ENCODE peak calls at places on chromosomes 4 and X, in eight cellular contexts. One of them, this sample, is unnamed.

GRCh38 chr4:186948361-186949291 is 225.0 kb upstream of the FAT1 start:
- ATAC-seq in IMR-90: peak; percentile 91
- ATAC-seq in body of pancreas: peak; percentile 37
- ATAC-seq in A549: no peak
- ATAC-seq in K562: peak; percentile 72
- ATAC-seq in heart left ventricle: peak; percentile 57
- ATAC-seq in HepG2: peak; percentile 72
- ATAC-seq in gastrocnemius medialis: no peak
- ATAC-seq in this sample: no peak

GRCh38 chrX:10190367-10190766 is 33.6 kb downstream of the CLCN4 start:
- ATAC-seq in IMR-90: peak; percentile 68
- ATAC-seq in body of pancreas: peak; percentile 89
- ATAC-seq in A549: peak; percentile 78
- ATAC-seq in K562: peak; percentile 91
- ATAC-seq in heart left ventricle: peak; percentile 56
- ATAC-seq in HepG2: peak; percentile 83
- ATAC-seq in gastrocnemius medialis: no peak
- ATAC-seq in this sample: peak; percentile 54

GRCh38 chr4:56066493-56066892 is 117.7 kb downstream of the CEP135 start:
- ATAC-seq in IMR-90: no peak
- ATAC-seq in body of pancreas: no peak
- ATAC-seq in A549: no peak
- ATAC-seq in K562: no peak
- ATAC-seq in heart left ventricle: no peak
- ATAC-seq in HepG2: no peak
- ATAC-seq in gastrocnemius medialis: no peak
- ATAC-seq in this sample: no peak

GRCh38 chr4:55308071-55308470 is 38.0 kb upstream of the SRD5A3 start:
- ATAC-seq in IMR-90: no peak
- ATAC-seq in body of pancreas: no peak
- ATAC-seq in A549: no peak
- ATAC-seq in K562: no peak
- ATAC-seq in heart left ventricle: no peak
- ATAC-seq in HepG2: no peak
- ATAC-seq in gastrocnemius medialis: no peak
- ATAC-seq in this sample: no peak

GRCh38 chr4:139076016-139076744 is 60.6 kb downstream of the NOCT start:
- ATAC-seq in IMR-90: no peak
- ATAC-seq in body of pancreas: no peak
- ATAC-seq in A549: no peak
- ATAC-seq in K562: peak; percentile 11
- ATAC-seq in heart left ventricle: peak; percentile 88
- ATAC-seq in HepG2: no peak
- ATAC-seq in gastrocnemius medialis: peak; percentile 91
- ATAC-seq in this sample: no peak

GRCh38 chr4:123554819-123555499 is 158.4 kb downstream of the SPRY1 start:
- ATAC-seq in IMR-90: no peak
- ATAC-seq in body of pancreas: peak; percentile 33
- ATAC-seq in A549: no peak
- ATAC-seq in K562: no peak
- ATAC-seq in heart left ventricle: peak; percentile 34
- ATAC-seq in HepG2: peak; percentile 35
- ATAC-seq in gastrocnemius medialis: peak; percentile 61
- ATAC-seq in this sample: peak; percentile 18

GRCh38 chr4:100208459-100208858 is 18.2 kb upstream of the DDIT4L start:
- ATAC-seq in IMR-90: no peak
- ATAC-seq in body of pancreas: no peak
- ATAC-seq in A549: peak; percentile 56
- ATAC-seq in K562: no peak
- ATAC-seq in heart left ventricle: no peak
- ATAC-seq in HepG2: no peak
- ATAC-seq in gastrocnemius medialis: no peak
- ATAC-seq in this sample: no peak

GRCh38 chr4:101420661-101421060 is 73.3 kb upstream of the PPP3CA start:
- ATAC-seq in IMR-90: no peak
- ATAC-seq in body of pancreas: no peak
- ATAC-seq in A549: no peak
- ATAC-seq in K562: no peak
- ATAC-seq in heart left ventricle: no peak
- ATAC-seq in HepG2: no peak
- ATAC-seq in gastrocnemius medialis: no peak
- ATAC-seq in this sample: no peak

GRCh38 chr4:8601556-8601955 is 9.0 kb downstream of the CPZ start:
- ATAC-seq in IMR-90: no peak
- ATAC-seq in body of pancreas: no peak
- ATAC-seq in A549: no peak
- ATAC-seq in K562: no peak
- ATAC-seq in heart left ventricle: no peak
- ATAC-seq in HepG2: no peak
- ATAC-seq in gastrocnemius medialis: no peak
- ATAC-seq in this sample: no peak

GRCh38 chr4:99755223-99755944 is 61.2 kb upstream of the DAPP1 start:
- ATAC-seq in IMR-90: peak; percentile 57
- ATAC-seq in body of pancreas: no peak
- ATAC-seq in A549: no peak
- ATAC-seq in K562: no peak
- ATAC-seq in heart left ventricle: peak; percentile 77
- ATAC-seq in HepG2: no peak
- ATAC-seq in gastrocnemius medialis: no peak
- ATAC-seq in this sample: no peak

GRCh38 chrX:143701460-143701859 is 19.1 kb downstream of the SPANXN2 start:
- ATAC-seq in IMR-90: no peak
- ATAC-seq in body of pancreas: no peak
- ATAC-seq in A549: no peak
- ATAC-seq in K562: no peak
- ATAC-seq in heart left ventricle: no peak
- ATAC-seq in HepG2: no peak
- ATAC-seq in gastrocnemius medialis: no peak
- ATAC-seq in this sample: no peak

GRCh38 chrX:19343462-19344206 is at the start of gene PDHA1:
- ATAC-seq in IMR-90: peak; percentile 99
- ATAC-seq in body of pancreas: peak; percentile 98
- ATAC-seq in A549: peak; percentile 92
- ATAC-seq in K562: peak; percentile 97
- ATAC-seq in heart left ventricle: peak; percentile 97
- ATAC-seq in HepG2: peak; percentile 93
- ATAC-seq in gastrocnemius medialis: peak; percentile 92
- ATAC-seq in this sample: peak; percentile 95
- TF ChIP-seq POLR2A in IMR-90: peak; percentile 71
- TF ChIP-seq POLR2A in body of pancreas: peak; percentile 86
- TF ChIP-seq POLR2A in A549: peak; percentile 77
- TF ChIP-seq POLR2A in K562: peak; percentile 80
- TF ChIP-seq POLR2A in heart left ventricle: peak; percentile 59
- TF ChIP-seq POLR2A in HepG2: peak; percentile 80
- TF ChIP-seq POLR2A in gastrocnemius medialis: peak; percentile 91
- TF ChIP-seq POLR2A in this sample: peak; percentile 35

DNA sequence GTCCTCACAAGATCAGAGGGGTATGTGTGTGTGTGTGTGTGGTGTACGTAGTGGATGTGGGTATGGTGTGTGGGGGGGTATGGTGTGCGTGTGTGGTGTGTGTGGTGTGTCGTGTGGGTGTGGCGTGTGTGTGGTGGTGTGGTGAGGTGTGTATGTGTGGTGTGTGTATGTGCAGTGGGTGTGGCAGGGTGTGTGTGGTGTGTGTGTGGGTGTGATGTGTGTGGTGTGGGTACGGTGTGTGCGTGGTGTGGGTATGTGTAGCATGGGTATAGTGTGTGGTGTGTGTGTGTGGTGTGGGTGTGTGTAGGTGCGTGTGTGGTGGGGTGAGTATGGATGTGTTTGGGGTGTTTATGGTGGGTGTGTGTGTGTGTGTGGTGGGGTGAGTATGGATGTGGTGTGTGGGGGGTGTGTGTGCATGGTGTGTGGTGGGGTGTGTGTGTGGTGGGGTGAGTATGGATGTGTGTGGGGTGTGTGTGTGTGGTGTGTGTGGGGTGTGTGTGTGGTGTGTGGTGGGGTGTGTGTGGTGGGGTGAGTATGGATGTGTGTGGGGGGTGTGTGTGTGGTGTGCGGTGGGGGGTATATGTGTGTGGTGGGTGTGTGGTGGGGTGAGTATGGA is 182.0 kb downstream of the PALLD start:
- ATAC-seq in IMR-90: no peak
- ATAC-seq in body of pancreas: no peak
- ATAC-seq in A549: peak; percentile 19
- ATAC-seq in K562: no peak
- ATAC-seq in heart left ventricle: no peak
- ATAC-seq in HepG2: no peak
- ATAC-seq in gastrocnemius medialis: no peak
- ATAC-seq in this sample: no peak
- H3K4me3 ChIP-seq in IMR-90: no peak overlapping the region
- H3K4me3 ChIP-seq in body of pancreas: no peak overlapping the region
- H3K4me3 ChIP-seq in A549: no peak overlapping the region
- H3K4me3 ChIP-seq in K562: no peak overlapping the region
- H3K4me3 ChIP-seq in heart left ventricle: no peak overlapping the region
- H3K4me3 ChIP-seq in HepG2: no peak overlapping the region
- H3K4me3 ChIP-seq in gastrocnemius medialis: no peak overlapping the region
- H3K4me3 ChIP-seq in this sample: no peak overlapping the region

DNA sequence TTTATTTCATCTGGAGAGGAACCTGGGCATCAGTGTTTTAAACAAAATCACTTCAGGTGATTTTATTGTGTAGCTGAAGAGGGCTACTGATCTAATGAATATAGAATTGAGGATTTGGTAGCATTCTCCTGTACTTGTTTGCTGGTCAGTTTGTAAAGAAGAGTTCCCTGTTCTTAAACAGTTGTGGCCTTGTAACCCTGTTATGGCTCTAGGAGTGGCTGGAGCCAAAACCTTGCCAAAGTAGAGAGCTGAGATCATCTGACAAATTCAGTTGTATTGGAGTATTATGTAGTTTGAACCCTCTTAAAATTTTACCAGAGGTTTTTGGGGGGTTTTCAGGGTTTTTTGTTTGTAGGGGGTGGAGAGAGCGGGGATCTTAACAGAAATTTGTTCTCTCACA is 36.5 kb downstream of the USP9X start:
- ATAC-seq in IMR-90: no peak
- ATAC-seq in body of pancreas: no peak
- ATAC-seq in A549: no peak
- ATAC-seq in K562: no peak
- ATAC-seq in heart left ventricle: no peak
- ATAC-seq in HepG2: no peak
- ATAC-seq in gastrocnemius medialis: no peak
- ATAC-seq in this sample: no peak
- H3K4me1 ChIP-seq in IMR-90: no peaks in the 10 kb centered on the region
- H3K4me1 ChIP-seq in body of pancreas: peaks cover 5% of the 10 kb centered on the region
- H3K4me1 ChIP-seq in A549: peaks cover 23% of the 10 kb centered on the region
- H3K4me1 ChIP-seq in K562: no peaks in the 10 kb centered on the region
- H3K4me1 ChIP-seq in heart left ventricle: no peaks in the 10 kb centered on the region
- H3K4me1 ChIP-seq in HepG2: peaks cover 9% of the 10 kb centered on the region
- H3K4me1 ChIP-seq in gastrocnemius medialis: peaks cover 21% of the 10 kb centered on the region
- H3K4me1 ChIP-seq in this sample: no peaks in the 10 kb centered on the region

GRCh38 chrX:16123222-16123786 is at the start of gene GRPR:
- ATAC-seq in IMR-90: peak; percentile 100
- ATAC-seq in body of pancreas: peak; percentile 90
- ATAC-seq in A549: peak; percentile 99
- ATAC-seq in K562: peak; percentile 99
- ATAC-seq in heart left ventricle: peak; percentile 75
- ATAC-seq in HepG2: peak; percentile 98
- ATAC-seq in gastrocnemius medialis: no peak
- ATAC-seq in this sample: peak; percentile 91
- TF ChIP-seq POLR2A in IMR-90: no peak
- TF ChIP-seq POLR2A in body of pancreas: peak; percentile 73
- TF ChIP-seq POLR2A in A549: no peak
- TF ChIP-seq POLR2A in K562: no peak
- TF ChIP-seq POLR2A in heart left ventricle: no peak
- TF ChIP-seq POLR2A in HepG2: no peak
- TF ChIP-seq POLR2A in gastrocnemius medialis: no peak
- TF ChIP-seq POLR2A in this sample: no peak

GRCh38 chrX:66164931-66165330 is 884 bp downstream of the HEPH start:
- ATAC-seq in IMR-90: no peak
- ATAC-seq in body of pancreas: no peak
- ATAC-seq in A549: no peak
- ATAC-seq in K562: no peak
- ATAC-seq in heart left ventricle: no peak
- ATAC-seq in HepG2: no peak
- ATAC-seq in gastrocnemius medialis: no peak
- ATAC-seq in this sample: no peak
- H3K4me3 ChIP-seq in IMR-90: peak overlapping the region; percentile 3
- H3K4me3 ChIP-seq in body of pancreas: no peak overlapping the region
- H3K4me3 ChIP-seq in A549: no peak overlapping the region
- H3K4me3 ChIP-seq in K562: peak overlapping the region; percentile 66
- H3K4me3 ChIP-seq in heart left ventricle: peak overlapping the region; percentile 52
- H3K4me3 ChIP-seq in HepG2: no peak overlapping the region
- H3K4me3 ChIP-seq in gastrocnemius medialis: no peak overlapping the region
- H3K4me3 ChIP-seq in this sample: peak overlapping the region; percentile 59

GRCh38 chr4:28451346-28451745 is 1590.7 kb downstream of the STIM2 start:
- ATAC-seq in IMR-90: no peak
- ATAC-seq in body of pancreas: no peak
- ATAC-seq in A549: no peak
- ATAC-seq in K562: no peak
- ATAC-seq in heart left ventricle: no peak
- ATAC-seq in HepG2: no peak
- ATAC-seq in gastrocnemius medialis: no peak
- ATAC-seq in this sample: no peak
- H3K4me1 ChIP-seq in IMR-90: no peaks in the 10 kb centered on the region
- H3K4me1 ChIP-seq in body of pancreas: no peaks in the 10 kb centered on the region
- H3K4me1 ChIP-seq in A549: no peaks in the 10 kb centered on the region
- H3K4me1 ChIP-seq in K562: no peaks in the 10 kb centered on the region
- H3K4me1 ChIP-seq in heart left ventricle: no peaks in the 10 kb centered on the region
- H3K4me1 ChIP-seq in HepG2: no peaks in the 10 kb centered on the region
- H3K4me1 ChIP-seq in gastrocnemius medialis: no peaks in the 10 kb centered on the region
- H3K4me1 ChIP-seq in this sample: no peaks in the 10 kb centered on the region

GRCh38 chrX:15674899-15675489 is 10.4 kb upstream of the CLTRN start:
- ATAC-seq in IMR-90: peak; percentile 93
- ATAC-seq in body of pancreas: peak; percentile 92
- ATAC-seq in A549: peak; percentile 94
- ATAC-seq in K562: peak; percentile 92
- ATAC-seq in heart left ventricle: peak; percentile 96
- ATAC-seq in HepG2: peak; percentile 94
- ATAC-seq in gastrocnemius medialis: peak; percentile 94
- ATAC-seq in this sample: peak; percentile 95
- TF ChIP-seq POLR2A in IMR-90: peak; percentile 86
- TF ChIP-seq POLR2A in body of pancreas: peak; percentile 91
- TF ChIP-seq POLR2A in A549: no peak
- TF ChIP-seq POLR2A in K562: peak; percentile 96
- TF ChIP-seq POLR2A in heart left ventricle: no peak
- TF ChIP-seq POLR2A in HepG2: no peak
- TF ChIP-seq POLR2A in gastrocnemius medialis: peak; percentile 82
- TF ChIP-seq POLR2A in this sample: peak; percentile 37

GRCh38 chr4:113433536-113434246 is 327.8 kb downstream of the CAMK2D start:
- ATAC-seq in IMR-90: no peak
- ATAC-seq in body of pancreas: no peak
- ATAC-seq in A549: no peak
- ATAC-seq in K562: no peak
- ATAC-seq in heart left ventricle: no peak
- ATAC-seq in HepG2: no peak
- ATAC-seq in gastrocnemius medialis: no peak
- ATAC-seq in this sample: no peak
- H3K4me3 ChIP-seq in IMR-90: no peak overlapping the region
- H3K4me3 ChIP-seq in body of pancreas: no peak overlapping the region
- H3K4me3 ChIP-seq in A549: no peak overlapping the region
- H3K4me3 ChIP-seq in K562: no peak overlapping the region
- H3K4me3 ChIP-seq in heart left ventricle: no peak overlapping the region
- H3K4me3 ChIP-seq in HepG2: no peak overlapping the region
- H3K4me3 ChIP-seq in gastrocnemius medialis: no peak overlapping the region
- H3K4me3 ChIP-seq in this sample: no peak overlapping the region

GRCh38 chrX:133364201-133364600 is 51.1 kb downstream of the GPC4 start:
- ATAC-seq in IMR-90: no peak
- ATAC-seq in body of pancreas: no peak
- ATAC-seq in A549: no peak
- ATAC-seq in K562: no peak
- ATAC-seq in heart left ventricle: no peak
- ATAC-seq in HepG2: no peak
- ATAC-seq in gastrocnemius medialis: no peak
- ATAC-seq in this sample: no peak
- H3K4me1 ChIP-seq in IMR-90: no peaks in the 10 kb centered on the region
- H3K4me1 ChIP-seq in body of pancreas: peaks cover 15% of the 10 kb centered on the region
- H3K4me1 ChIP-seq in A549: no peaks in the 10 kb centered on the region
- H3K4me1 ChIP-seq in K562: no peaks in the 10 kb centered on the region
- H3K4me1 ChIP-seq in heart left ventricle: no peaks in the 10 kb centered on the region
- H3K4me1 ChIP-seq in HepG2: no peaks in the 10 kb centered on the region
- H3K4me1 ChIP-seq in gastrocnemius medialis: peaks cover 7% of the 10 kb centered on the region
- H3K4me1 ChIP-seq in this sample: no peaks in the 10 kb centered on the region

This sample was measured in gastroesophageal sphincter.